ENCODE peak calls at places on chromosomes 11 and 22, in five cellular contexts. One of them, this sample, is unnamed.

GRCh38 chr11:38543311-38543710 is 1945.3 kb upstream of the RAG2 start:
- DNase-seq in H1: no peak
- DNase-seq in A549: no peak
- DNase-seq in K562: no peak
- DNase-seq in HepG2: no peak
- DNase-seq in this sample: no peak

GRCh38 chr11:123179571-123179970 is 15.5 kb downstream of the CLMP start:
- DNase-seq in HepG2: no peak
- DNase-seq in A549: no peak
- DNase-seq in H1: no peak
- DNase-seq in K562: no peak
- DNase-seq in this sample: no peak

GRCh38 chr11:133306019-133306418 is 226.3 kb downstream of the OPCML start:
- DNase-seq in H1: no peak
- DNase-seq in K562: no peak
- DNase-seq in A549: no peak
- DNase-seq in HepG2: no peak
- DNase-seq in this sample: no peak

GRCh38 chr11:116948375-116948774 is 111.0 kb upstream of the APOA1 start:
- DNase-seq in HepG2: no peak
- DNase-seq in H1: no peak
- DNase-seq in A549: peak; percentile 21
- DNase-seq in K562: no peak
- DNase-seq in this sample: no peak

GRCh38 chr11:66428933-66429332 is 8.1 kb downstream of the NPAS4 start:
- DNase-seq in K562: no peak
- DNase-seq in A549: no peak
- DNase-seq in H1: no peak
- DNase-seq in HepG2: no peak
- DNase-seq in this sample: no peak

GRCh38 chr11:122883682-122883981 is 1.1 kb downstream of the JHY start:
- DNase-seq in H1: no peak
- DNase-seq in K562: no peak
- DNase-seq in A549: no peak
- DNase-seq in HepG2: no peak
- DNase-seq in this sample: no peak

GRCh38 chr11:34473603-34474169 is 35.0 kb downstream of the CAT start:
- DNase-seq in A549: no peak
- DNase-seq in HepG2: no peak
- DNase-seq in H1: no peak
- DNase-seq in K562: no peak
- DNase-seq in this sample: no peak

GRCh38 chr11:662689-663274 is 25.7 kb downstream of the DRD4 start:
- DNase-seq in HepG2: peak; percentile 39
- DNase-seq in K562: peak; percentile 53
- DNase-seq in A549: peak; percentile 70
- DNase-seq in H1: no peak
- DNase-seq in this sample: peak; percentile 54

GRCh38 chr22:37752189-37753061 is 55.3 kb upstream of the GCAT start:
- DNase-seq in A549: peak; percentile 94
- DNase-seq in K562: no peak
- DNase-seq in HepG2: peak; percentile 73
- DNase-seq in H1: no peak
- DNase-seq in this sample: peak; percentile 90

GRCh38 chr11:128488471-128488870 is 98.9 kb downstream of the ETS1 start:
- DNase-seq in H1: no peak
- DNase-seq in K562: no peak
- DNase-seq in A549: no peak
- DNase-seq in HepG2: no peak
- DNase-seq in this sample: no peak

GRCh38 chr22:34414467-34415440 is 494.5 kb upstream of the LARGE1 start:
- DNase-seq in K562: peak; percentile 41
- DNase-seq in HepG2: peak; percentile 84
- DNase-seq in H1: peak; percentile 68
- DNase-seq in A549: peak; percentile 66
- DNase-seq in this sample: no peak

GRCh38 chr11:2988996-2989395 is 3.1 kb downstream of the NAP1L4 start:
- DNase-seq in A549: no peak
- DNase-seq in H1: no peak
- DNase-seq in K562: no peak
- DNase-seq in HepG2: no peak
- DNase-seq in this sample: peak; percentile 58

GRCh38 chr11:17719940-17720795 is 797 bp downstream of the MYOD1 start:
- DNase-seq in H1: no peak
- DNase-seq in K562: no peak
- DNase-seq in HepG2: no peak
- DNase-seq in A549: peak; percentile 34
- DNase-seq in this sample: peak; percentile 15

GRCh38 chr11:10452211-10452767 is 2.8 kb upstream of the AMPD3 start:
- DNase-seq in A549: no peak
- DNase-seq in H1: no peak
- DNase-seq in HepG2: no peak
- DNase-seq in K562: no peak
- DNase-seq in this sample: no peak

GRCh38 chr22:47393191-47393590 is 630.7 kb downstream of the TBC1D22A start:
- DNase-seq in H1: no peak
- DNase-seq in HepG2: no peak
- DNase-seq in K562: no peak
- DNase-seq in A549: no peak
- DNase-seq in this sample: no peak

GRCh38 chr11:17014321-17014773 is at the start of gene PLEKHA7:
- DNase-seq in HepG2: peak; percentile 28
- DNase-seq in K562: no peak
- DNase-seq in H1: no peak
- DNase-seq in A549: peak; percentile 22
- DNase-seq in this sample: no peak

GRCh38 chr11:118128310-118128709 is 24.3 kb downstream of the SCN4B start:
- DNase-seq in H1: no peak
- DNase-seq in A549: no peak
- DNase-seq in K562: no peak
- DNase-seq in HepG2: no peak
- DNase-seq in this sample: no peak

GRCh38 chr11:68141247-68142027 is 20.2 kb upstream of the CHKA start:
- DNase-seq in A549: no peak
- DNase-seq in H1: no peak
- DNase-seq in HepG2: no peak
- DNase-seq in K562: no peak
- DNase-seq in this sample: no peak

GRCh38 chr11:8732276-8732675 is 49.7 kb downstream of the RPL27A start:
- DNase-seq in H1: no peak
- DNase-seq in HepG2: no peak
- DNase-seq in K562: no peak
- DNase-seq in A549: no peak
- DNase-seq in this sample: peak; percentile 42

GRCh38 chr22:21685164-21685513 is 19.3 kb downstream of the PPIL2 start:
- DNase-seq in K562: no peak
- DNase-seq in HepG2: no peak
- DNase-seq in A549: no peak
- DNase-seq in H1: no peak
- DNase-seq in this sample: no peak

GRCh38 chr11:68775951-68776388 is 24.6 kb upstream of the TESMIN start:
- DNase-seq in A549: no peak
- DNase-seq in HepG2: no peak
- DNase-seq in K562: no peak
- DNase-seq in H1: no peak
- DNase-seq in this sample: no peak

GRCh38 chr11:116861539-116861938 is 24.1 kb upstream of the APOA1 start:
- DNase-seq in A549: no peak
- DNase-seq in H1: no peak
- DNase-seq in HepG2: no peak
- DNase-seq in K562: peak; percentile 47
- DNase-seq in this sample: peak; percentile 44

GRCh38 chr11:102410382-102410784 is 42.2 kb downstream of the TMEM123 start:
- DNase-seq in A549: no peak
- DNase-seq in H1: no peak
- DNase-seq in K562: peak; percentile 25
- DNase-seq in HepG2: no peak
- DNase-seq in this sample: no peak

GRCh38 chr22:23183107-23183698 is 2.9 kb downstream of the BCR start:
- DNase-seq in A549: no peak
- DNase-seq in K562: peak; percentile 97
- DNase-seq in H1: peak; percentile 39
- DNase-seq in HepG2: peak; percentile 47
- DNase-seq in this sample: peak; percentile 79

GRCh38 chr11:128208329-128209220 is 378.8 kb downstream of the ETS1 start:
- DNase-seq in H1: no peak
- DNase-seq in HepG2: no peak
- DNase-seq in K562: no peak
- DNase-seq in A549: peak; percentile 79
- DNase-seq in this sample: peak; percentile 97

DNA sequence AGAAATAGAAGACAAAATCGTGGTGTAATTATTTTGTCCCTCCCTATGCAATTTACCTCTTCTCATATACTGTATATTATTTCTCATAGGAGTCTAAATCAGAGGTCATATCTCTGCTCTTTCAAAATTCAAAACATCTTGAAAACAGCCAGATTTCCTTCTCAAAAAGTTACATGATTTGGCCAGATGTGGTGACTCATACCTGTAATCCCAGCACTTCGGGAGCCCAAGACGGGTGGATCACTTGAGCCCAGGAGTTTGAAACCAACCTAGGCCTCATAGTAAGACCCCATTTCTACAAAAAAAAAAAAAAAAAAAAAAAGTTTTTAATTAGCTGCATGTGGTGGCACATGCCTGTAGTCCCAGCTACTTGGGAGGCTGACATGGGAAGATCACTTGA is 29.0 kb upstream of the DNAJB7 start:
- DNase-seq in K562: no peak
- DNase-seq in H1: no peak
- DNase-seq in A549: no peak
- DNase-seq in HepG2: no peak
- DNase-seq in this sample: no peak
- TF ChIP-seq JUN in K562: no peak
- TF ChIP-seq JUN in H1: no peak
- TF ChIP-seq JUN in A549: no peak
- TF ChIP-seq JUN in HepG2: no peak
- TF ChIP-seq JUN in this sample: no peak

GRCh38 chr22:19292262-19293230 is 1.0 kb upstream of the CLTCL1 start:
- DNase-seq in HepG2: no peak
- DNase-seq in A549: no peak
- DNase-seq in H1: no peak
- DNase-seq in K562: no peak
- DNase-seq in this sample: no peak
- TF ChIP-seq POLR2A in HepG2: no peak
- TF ChIP-seq POLR2A in A549: no peak
- TF ChIP-seq POLR2A in H1: no peak
- TF ChIP-seq POLR2A in K562: no peak
- TF ChIP-seq POLR2A in this sample: no peak

GRCh38 chr22:39958009-39958711 is 2.0 kb upstream of the TMA7B start:
- DNase-seq in HepG2: no peak
- DNase-seq in A549: no peak
- DNase-seq in K562: no peak
- DNase-seq in H1: no peak
- DNase-seq in this sample: no peak

GRCh38 chr22:39962071-39962470 is 1.9 kb downstream of the TMA7B start:
- DNase-seq in A549: no peak
- DNase-seq in HepG2: no peak
- DNase-seq in H1: no peak
- DNase-seq in K562: no peak
- DNase-seq in this sample: no peak

GRCh38 chr22:39959640-39960447 is at the start of gene TMA7B:
- DNase-seq in A549: peak; percentile 13
- DNase-seq in H1: no peak
- DNase-seq in HepG2: no peak
- DNase-seq in K562: peak; percentile 68
- DNase-seq in this sample: peak; percentile 40

GRCh38 chr22:39958916-39959639 is 1.1 kb upstream of the TMA7B start:
- DNase-seq in A549: no peak
- DNase-seq in HepG2: no peak
- DNase-seq in K562: peak; percentile 79
- DNase-seq in H1: no peak
- DNase-seq in this sample: no peak

DNA sequence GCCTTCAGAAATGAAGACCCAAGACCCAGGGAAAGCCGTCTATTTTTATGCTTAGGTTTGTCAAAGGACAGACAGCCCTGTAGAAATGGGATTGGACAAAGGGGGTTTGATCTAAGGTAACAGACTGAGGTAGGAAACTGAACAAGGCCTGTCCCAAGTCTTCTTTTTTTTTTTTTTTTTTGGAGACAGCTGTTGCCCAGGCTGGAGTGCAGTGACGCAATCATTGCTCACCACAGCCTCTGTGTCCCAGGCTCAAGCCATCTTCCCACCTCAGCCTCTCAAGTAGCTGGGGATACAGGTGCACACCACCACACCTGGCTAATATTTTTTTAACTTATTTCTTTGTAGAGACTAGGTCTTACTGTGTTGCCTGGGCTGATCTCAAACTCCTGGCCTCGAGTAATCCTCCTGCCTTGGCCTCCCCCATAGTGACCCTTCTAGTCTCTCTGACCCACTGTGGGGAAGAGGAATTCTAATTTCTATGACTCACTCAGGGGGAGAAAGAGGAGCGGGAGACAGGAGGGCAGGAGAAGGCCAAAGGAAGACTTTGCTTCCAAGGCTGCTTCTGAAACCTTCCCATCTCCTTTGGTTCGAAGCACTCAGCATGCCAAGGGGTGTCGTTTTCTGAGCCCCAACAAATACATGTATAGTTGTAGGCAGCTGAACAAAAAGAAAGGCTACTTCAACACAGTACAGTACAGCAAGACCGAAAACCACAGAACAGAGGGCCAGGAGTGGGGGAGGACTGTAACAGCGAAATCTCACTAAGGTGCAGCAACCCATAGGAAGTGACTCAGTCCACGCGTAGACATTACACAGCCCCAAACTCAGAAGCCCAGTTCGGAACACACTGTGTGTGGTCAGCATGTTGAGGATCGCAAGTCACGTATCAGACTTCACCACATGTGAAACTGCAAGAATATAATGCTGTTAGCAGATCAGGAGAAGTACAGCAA is 872 bp downstream of the TMA7B start:
- DNase-seq in K562: peak; percentile 89
- DNase-seq in A549: no peak
- DNase-seq in HepG2: no peak
- DNase-seq in H1: no peak
- DNase-seq in this sample: no peak
- TF ChIP-seq JUN in K562: peak; percentile 60
- TF ChIP-seq JUN in A549: no peak
- TF ChIP-seq JUN in HepG2: no peak
- TF ChIP-seq JUN in H1: no peak
- TF ChIP-seq JUN in this sample: no peak

DNA sequence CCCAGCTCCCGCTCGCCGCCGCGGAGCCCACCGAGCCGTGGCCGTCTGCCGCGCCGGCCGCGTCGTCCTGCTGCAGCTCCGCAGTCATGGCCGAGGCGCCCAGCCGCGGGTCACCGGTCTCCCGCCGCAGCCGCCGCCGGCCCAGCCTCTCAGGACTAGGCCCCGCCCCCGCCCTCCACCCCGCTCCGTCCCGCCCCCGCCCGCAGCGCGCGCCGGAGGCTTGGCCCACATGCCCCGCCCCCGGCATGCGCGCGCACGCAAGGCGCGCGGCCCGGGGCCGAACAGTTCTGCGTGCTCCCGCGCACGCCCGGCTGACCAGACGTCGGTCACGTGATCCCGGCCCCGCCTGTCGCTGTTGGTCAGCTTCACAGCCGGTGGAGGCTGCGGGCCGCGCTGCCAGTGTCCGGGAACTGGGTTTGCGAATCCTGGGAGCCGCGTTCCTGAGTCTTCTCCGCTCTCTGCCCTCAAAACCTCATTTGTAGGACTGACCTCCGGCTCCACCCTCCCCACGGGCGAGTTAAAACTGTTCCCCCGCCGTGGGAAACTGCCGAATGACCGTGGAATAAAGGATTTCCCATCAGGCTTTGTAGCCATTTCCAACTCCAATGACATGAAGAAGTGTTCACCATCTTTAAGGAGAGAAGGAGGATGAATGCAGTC is at the start of gene USP28:
- DNase-seq in HepG2: peak; percentile 89
- DNase-seq in A549: peak; percentile 93
- DNase-seq in H1: peak; percentile 84
- DNase-seq in K562: peak; percentile 98
- DNase-seq in this sample: peak; percentile 95
- TF ChIP-seq POLR2A in HepG2: peak; percentile 96
- TF ChIP-seq POLR2A in A549: peak; percentile 88
- TF ChIP-seq POLR2A in H1: peak; percentile 64
- TF ChIP-seq POLR2A in K562: peak; percentile 98
- TF ChIP-seq POLR2A in this sample: peak; percentile 97

This sample was measured in endothelial cell of umbilical vein.